ENCODE peak calls at places on chromosomes 11 and 22, in five cellular contexts. One of them, this sample, is unnamed.
A peak's percentile ranks its signal among the peaks of the same experiment; 100 is the strongest.

GRCh38 chr11:19723572-19724342 is 11.1 kb downstream of the NAV2 start:
- DNase-seq in GM23248: peak; percentile 70
- DNase-seq in HepG2: peak; percentile 12
- DNase-seq in PC-3: peak; percentile 84
- DNase-seq in PC-9: peak; percentile 94
- DNase-seq in this sample: no peak

GRCh38 chr11:57639321-57640067 is 10.2 kb downstream of the YPEL4 start:
- DNase-seq in GM23248: peak; percentile 23
- DNase-seq in HepG2: peak; percentile 58
- DNase-seq in PC-3: peak; percentile 51
- DNase-seq in PC-9: no peak
- DNase-seq in this sample: peak; percentile 98

GRCh38 chr11:86453290-86454030 is 78.8 kb downstream of the CCDC81 start:
- DNase-seq in GM23248: no peak
- DNase-seq in HepG2: no peak
- DNase-seq in PC-3: no peak
- DNase-seq in PC-9: no peak
- DNase-seq in this sample: no peak

GRCh38 chr11:68106165-68106940 is 14.8 kb downstream of the CHKA start:
- DNase-seq in GM23248: no peak
- DNase-seq in HepG2: peak; percentile 61
- DNase-seq in PC-3: no peak
- DNase-seq in PC-9: no peak
- DNase-seq in this sample: no peak

GRCh38 chr11:46235777-46236688 is 41.4 kb upstream of the CREB3L1 start:
- DNase-seq in GM23248: peak; percentile 45
- DNase-seq in HepG2: no peak
- DNase-seq in PC-3: no peak
- DNase-seq in PC-9: peak; percentile 53
- DNase-seq in this sample: no peak

GRCh38 chr11:33835143-33835878 is 56.6 kb downstream of the LMO2 start:
- DNase-seq in GM23248: peak; percentile 91
- DNase-seq in HepG2: peak; percentile 33
- DNase-seq in PC-3: peak; percentile 63
- DNase-seq in PC-9: peak; percentile 69
- DNase-seq in this sample: no peak

GRCh38 chr11:11622772-11623531 is 1.1 kb upstream of the GALNT18 start:
- DNase-seq in GM23248: no peak
- DNase-seq in HepG2: peak; percentile 18
- DNase-seq in PC-3: no peak
- DNase-seq in PC-9: no peak
- DNase-seq in this sample: no peak

GRCh38 chr22:18024276-18024939 is at the start of gene MICAL3:
- DNase-seq in GM23248: peak; percentile 92
- DNase-seq in HepG2: no peak
- DNase-seq in PC-3: peak; percentile 74
- DNase-seq in PC-9: no peak
- DNase-seq in this sample: peak; percentile 64

GRCh38 chr22:27875951-27876350 is 43.1 kb downstream of the PITPNB start:
- DNase-seq in GM23248: no peak
- DNase-seq in HepG2: no peak
- DNase-seq in PC-3: no peak
- DNase-seq in PC-9: no peak
- DNase-seq in this sample: peak; percentile 10

GRCh38 chr11:8757047-8757446 is 74.5 kb downstream of the RPL27A start:
- DNase-seq in GM23248: peak; percentile 30
- DNase-seq in HepG2: peak; percentile 65
- DNase-seq in PC-3: peak; percentile 30
- DNase-seq in PC-9: no peak
- DNase-seq in this sample: no peak

GRCh38 chr11:8757533-8757932 is 74.9 kb downstream of the RPL27A start:
- DNase-seq in GM23248: no peak
- DNase-seq in HepG2: no peak
- DNase-seq in PC-3: no peak
- DNase-seq in PC-9: no peak
- DNase-seq in this sample: no peak

GRCh38 chr11:8754241-8754640 is 71.6 kb downstream of the RPL27A start:
- DNase-seq in GM23248: peak; percentile 55
- DNase-seq in HepG2: no peak
- DNase-seq in PC-3: no peak
- DNase-seq in PC-9: no peak
- DNase-seq in this sample: no peak

GRCh38 chr11:8758619-8759169 is 76.1 kb downstream of the RPL27A start:
- DNase-seq in GM23248: no peak
- DNase-seq in HepG2: no peak
- DNase-seq in PC-3: no peak
- DNase-seq in PC-9: no peak
- DNase-seq in this sample: no peak

GRCh38 chr11:8756201-8756600 is 73.6 kb downstream of the RPL27A start:
- DNase-seq in GM23248: peak; percentile 80
- DNase-seq in HepG2: no peak
- DNase-seq in PC-3: no peak
- DNase-seq in PC-9: no peak
- DNase-seq in this sample: no peak
- H3K79me2 ChIP-seq in GM23248: peaks cover 62% of the 10 kb centered on the region
- H3K79me2 ChIP-seq in HepG2: no peaks in the 10 kb centered on the region
- H3K79me2 ChIP-seq in PC-3: no peaks in the 10 kb centered on the region
- H3K79me2 ChIP-seq in PC-9: no peaks in the 10 kb centered on the region
- H3K79me2 ChIP-seq in this sample: no peaks in the 10 kb centered on the region

GRCh38 chr11:17013548-17014320 is 480 bp downstream of the PLEKHA7 start:
- DNase-seq in GM23248: no peak
- DNase-seq in HepG2: peak; percentile 19
- DNase-seq in PC-3: peak; percentile 36
- DNase-seq in PC-9: peak; percentile 36
- DNase-seq in this sample: no peak

GRCh38 chr11:17014321-17014773 is at the start of gene PLEKHA7:
- DNase-seq in GM23248: peak; percentile 14
- DNase-seq in HepG2: peak; percentile 28
- DNase-seq in PC-3: peak; percentile 7
- DNase-seq in PC-9: peak; percentile 30
- DNase-seq in this sample: no peak

GRCh38 chr11:17015639-17016125 is 1.5 kb upstream of the PLEKHA7 start:
- DNase-seq in GM23248: no peak
- DNase-seq in HepG2: no peak
- DNase-seq in PC-3: no peak
- DNase-seq in PC-9: no peak
- DNase-seq in this sample: no peak

GRCh38 chr11:17012712-17013547 is 1.3 kb downstream of the PLEKHA7 start:
- DNase-seq in GM23248: peak; percentile 21
- DNase-seq in HepG2: peak; percentile 95
- DNase-seq in PC-3: peak; percentile 94
- DNase-seq in PC-9: peak; percentile 98
- DNase-seq in this sample: no peak

DNA sequence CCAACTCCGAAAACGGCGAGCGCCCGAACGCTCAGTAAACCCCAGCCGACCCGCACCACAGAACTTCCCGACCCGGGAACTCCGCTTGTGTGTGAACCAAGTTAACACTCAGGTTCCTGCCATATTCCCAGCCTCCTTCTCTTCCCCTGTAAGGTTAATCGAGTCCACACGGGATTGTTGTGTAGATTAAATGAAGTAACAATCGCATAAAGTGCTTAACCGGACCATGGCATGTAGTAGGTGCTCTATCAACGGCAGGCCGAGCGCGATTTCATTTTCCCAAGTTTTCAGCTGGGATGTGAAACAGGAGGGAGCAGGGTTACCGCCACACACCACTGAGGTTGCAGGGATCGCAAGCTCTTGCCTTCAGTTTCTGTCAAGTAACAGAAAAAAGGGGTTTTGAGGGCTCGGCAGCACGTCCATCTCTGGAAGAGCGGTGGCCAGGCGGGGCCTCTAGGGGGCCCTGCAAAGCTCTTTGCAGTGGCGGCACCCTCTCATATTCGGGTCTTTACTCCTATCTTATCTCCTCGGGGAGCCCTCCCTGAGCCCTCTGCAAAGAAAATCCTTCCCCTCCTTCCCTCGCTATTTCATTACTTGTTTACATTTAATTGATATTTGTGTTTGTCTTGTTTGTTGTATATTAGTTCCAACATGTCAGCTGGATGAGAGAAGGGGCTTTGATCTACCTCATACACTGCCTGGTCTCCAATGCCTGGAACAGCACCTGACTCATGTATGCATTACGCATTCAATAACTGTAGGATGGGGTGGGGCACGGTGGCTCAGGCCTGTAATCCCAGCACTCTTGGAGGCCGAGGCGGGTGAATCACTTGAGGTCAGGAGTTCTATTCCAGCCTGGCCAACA is 792 bp upstream of the PLEKHA7 start:
- DNase-seq in GM23248: peak; percentile 18
- DNase-seq in HepG2: peak; percentile 65
- DNase-seq in PC-3: peak; percentile 83
- DNase-seq in PC-9: peak; percentile 88
- DNase-seq in this sample: no peak
- TF ChIP-seq EZH2 in GM23248: peak; percentile 96
- TF ChIP-seq EZH2 in HepG2: no peak
- TF ChIP-seq EZH2 in PC-3: no peak
- TF ChIP-seq EZH2 in PC-9: no peak
- TF ChIP-seq EZH2 in this sample: peak; percentile 54

GRCh38 chr11:2178906-2179494 is 7.4 kb upstream of the TH start:
- DNase-seq in GM23248: peak; percentile 69
- DNase-seq in HepG2: peak; percentile 32
- DNase-seq in PC-3: peak; percentile 96
- DNase-seq in PC-9: peak; percentile 93
- DNase-seq in this sample: no peak
- H3K4me3 ChIP-seq in GM23248: no peak overlapping the region
- H3K4me3 ChIP-seq in HepG2: no peak overlapping the region
- H3K4me3 ChIP-seq in PC-3: no peak overlapping the region
- H3K4me3 ChIP-seq in PC-9: no peak overlapping the region
- H3K4me3 ChIP-seq in this sample: no peak overlapping the region

DNA sequence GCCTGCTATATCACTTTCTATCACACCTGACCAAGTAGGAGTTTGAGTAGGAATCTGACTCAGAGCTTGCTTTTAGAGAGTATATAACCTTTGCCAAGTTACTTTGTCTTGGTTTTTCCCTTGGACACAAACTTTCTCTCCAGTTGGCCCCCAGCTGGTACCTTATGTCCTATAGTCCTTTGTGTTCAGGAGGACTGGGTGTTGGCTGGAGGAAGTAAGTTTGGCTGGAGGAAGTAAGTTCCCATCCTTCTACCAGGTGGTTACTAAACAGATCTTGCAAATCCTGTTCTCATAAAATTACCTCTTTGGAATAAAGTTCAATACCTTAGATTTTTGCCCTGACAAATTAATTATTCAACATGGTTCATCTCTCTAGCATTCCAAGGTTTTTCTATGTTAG is 37.2 kb downstream of the SPON1 start:
- DNase-seq in GM23248: no peak
- DNase-seq in HepG2: no peak
- DNase-seq in PC-3: peak; percentile 33
- DNase-seq in PC-9: no peak
- DNase-seq in this sample: no peak
- H3K79me2 ChIP-seq in GM23248: no peaks in the 10 kb centered on the region
- H3K79me2 ChIP-seq in HepG2: no peaks in the 10 kb centered on the region
- H3K79me2 ChIP-seq in PC-3: no peaks in the 10 kb centered on the region
- H3K79me2 ChIP-seq in PC-9: no peaks in the 10 kb centered on the region
- H3K79me2 ChIP-seq in this sample: no peaks in the 10 kb centered on the region

DNA sequence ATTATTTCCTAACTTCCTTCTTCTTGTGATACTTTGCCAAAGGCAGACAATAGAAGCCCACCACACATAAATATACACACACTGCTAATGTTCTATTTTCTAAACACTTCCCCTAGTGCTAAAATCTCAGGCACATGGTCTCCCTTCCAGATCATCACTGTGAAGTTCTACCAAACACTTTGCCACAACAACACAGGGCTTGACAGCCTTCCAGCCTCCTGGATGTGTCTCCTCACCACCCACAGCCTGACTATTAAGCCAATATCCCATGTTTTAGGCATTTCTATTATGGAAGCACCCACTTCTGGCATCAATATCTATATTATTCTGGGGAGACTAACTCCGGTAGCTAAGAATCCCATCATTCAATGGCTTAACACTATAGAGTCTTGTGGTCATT is 29.2 kb downstream of the SPATA19 start:
- DNase-seq in GM23248: no peak
- DNase-seq in HepG2: no peak
- DNase-seq in PC-3: no peak
- DNase-seq in PC-9: no peak
- DNase-seq in this sample: no peak
- TF ChIP-seq EZH2 in GM23248: no peak
- TF ChIP-seq EZH2 in HepG2: no peak
- TF ChIP-seq EZH2 in PC-3: no peak
- TF ChIP-seq EZH2 in PC-9: no peak
- TF ChIP-seq EZH2 in this sample: no peak

DNA sequence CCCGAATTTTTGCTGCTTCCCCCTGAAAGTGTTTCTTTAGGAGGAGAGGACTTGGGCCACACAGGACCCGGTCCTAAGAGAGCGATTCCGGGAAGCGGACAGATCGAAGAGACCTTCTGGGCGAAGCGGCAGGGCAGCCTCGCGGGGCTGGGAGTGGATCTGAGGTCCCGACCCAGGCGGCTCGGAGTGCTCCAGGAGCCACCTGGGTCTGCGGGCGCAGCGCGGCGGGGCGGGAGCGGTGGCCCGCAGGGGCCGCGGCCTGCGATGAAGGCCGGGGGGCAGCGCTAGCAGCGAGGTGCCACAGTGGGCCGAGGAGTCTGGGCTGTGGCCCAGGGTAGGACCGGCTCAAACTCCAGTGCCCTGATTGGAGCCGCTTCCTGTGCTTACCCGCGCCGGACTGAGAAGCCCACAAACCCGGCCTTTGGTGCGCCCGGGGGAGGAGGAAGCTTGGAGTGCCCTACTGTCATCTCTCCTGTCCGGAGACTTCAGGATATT is 1.8 kb downstream of the PKNOX2 start:
- DNase-seq in GM23248: peak; percentile 53
- DNase-seq in HepG2: no peak
- DNase-seq in PC-3: no peak
- DNase-seq in PC-9: no peak
- DNase-seq in this sample: no peak
- H3K4me3 ChIP-seq in GM23248: peak overlapping the region; percentile 74
- H3K4me3 ChIP-seq in HepG2: no peak overlapping the region
- H3K4me3 ChIP-seq in PC-3: no peak overlapping the region
- H3K4me3 ChIP-seq in PC-9: no peak overlapping the region
- H3K4me3 ChIP-seq in this sample: no peak overlapping the region